ENCODE peak calls at places on chromosomes 3 and 15, in five cellular contexts. One of them, this sample, is unnamed.
A peak's percentile ranks its signal among the peaks of the same experiment; 100 is the strongest.

GRCh38 chr15:77606142-77607034 is 26.3 kb downstream of the LINGO1 start:
- DNase-seq in psoas muscle: no peak
- DNase-seq in heart left ventricle: no peak
- DNase-seq in CD8-positive, alpha-beta T cell: no peak
- DNase-seq in PC-3: no peak
- DNase-seq in this sample: no peak

GRCh38 chr3:151169700-151170224 is 33.3 kb downstream of the GPR171 start:
- DNase-seq in psoas muscle: peak; percentile 70
- DNase-seq in heart left ventricle: peak; percentile 36
- DNase-seq in CD8-positive, alpha-beta T cell: no peak
- DNase-seq in PC-3: no peak
- DNase-seq in this sample: no peak

GRCh38 chr15:27492021-27492621 is 521.1 kb downstream of the GABRG3 start:
- DNase-seq in psoas muscle: no peak
- DNase-seq in heart left ventricle: no peak
- DNase-seq in CD8-positive, alpha-beta T cell: no peak
- DNase-seq in PC-3: no peak
- DNase-seq in this sample: no peak

GRCh38 chr3:52211268-52211891 is 13.4 kb downstream of the ALAS1 start:
- DNase-seq in psoas muscle: no peak
- DNase-seq in heart left ventricle: no peak
- DNase-seq in CD8-positive, alpha-beta T cell: no peak
- DNase-seq in PC-3: no peak
- DNase-seq in this sample: no peak

GRCh38 chr15:92807971-92808571 is 92.1 kb upstream of the CHD2 start:
- DNase-seq in psoas muscle: no peak
- DNase-seq in heart left ventricle: no peak
- DNase-seq in CD8-positive, alpha-beta T cell: no peak
- DNase-seq in PC-3: peak; percentile 31
- DNase-seq in this sample: no peak

GRCh38 chr3:144282313-144282712 is 310.7 kb downstream of the DIPK2A start:
- DNase-seq in psoas muscle: no peak
- DNase-seq in heart left ventricle: no peak
- DNase-seq in CD8-positive, alpha-beta T cell: no peak
- DNase-seq in PC-3: no peak
- DNase-seq in this sample: no peak

GRCh38 chr3:42914771-42915515 is 9.0 kb downstream of the ZNF662 start:
- DNase-seq in psoas muscle: no peak
- DNase-seq in heart left ventricle: no peak
- DNase-seq in CD8-positive, alpha-beta T cell: no peak
- DNase-seq in PC-3: peak; percentile 8
- DNase-seq in this sample: no peak

GRCh38 chr3:69296995-69297394 is 88.9 kb downstream of the FRMD4B start:
- DNase-seq in psoas muscle: no peak
- DNase-seq in heart left ventricle: no peak
- DNase-seq in CD8-positive, alpha-beta T cell: no peak
- DNase-seq in PC-3: no peak
- DNase-seq in this sample: no peak

GRCh38 chr3:175957427-175957826 is 1098.3 kb downstream of the NAALADL2 start:
- DNase-seq in psoas muscle: no peak
- DNase-seq in heart left ventricle: no peak
- DNase-seq in CD8-positive, alpha-beta T cell: no peak
- DNase-seq in PC-3: no peak
- DNase-seq in this sample: no peak

GRCh38 chr3:29430558-29430971 is 149.7 kb downstream of the RBMS3 start:
- DNase-seq in psoas muscle: no peak
- DNase-seq in heart left ventricle: no peak
- DNase-seq in CD8-positive, alpha-beta T cell: no peak
- DNase-seq in PC-3: peak; percentile 26
- DNase-seq in this sample: no peak

GRCh38 chr3:132418916-132419315 is 1.6 kb downstream of the DNAJC13 start:
- DNase-seq in psoas muscle: no peak
- DNase-seq in heart left ventricle: no peak
- DNase-seq in CD8-positive, alpha-beta T cell: no peak
- DNase-seq in PC-3: no peak
- DNase-seq in this sample: no peak

GRCh38 chr3:68458646-68459045 is 473.7 kb downstream of the TAFA4 start:
- DNase-seq in psoas muscle: no peak
- DNase-seq in heart left ventricle: no peak
- DNase-seq in CD8-positive, alpha-beta T cell: no peak
- DNase-seq in PC-3: no peak
- DNase-seq in this sample: no peak

GRCh38 chr3:142022381-142022780 is 127.0 kb downstream of the TFDP2 start:
- DNase-seq in psoas muscle: no peak
- DNase-seq in heart left ventricle: no peak
- DNase-seq in CD8-positive, alpha-beta T cell: no peak
- DNase-seq in PC-3: peak; percentile 6
- DNase-seq in this sample: no peak

GRCh38 chr3:81744366-81744765 is 17.1 kb downstream of the GBE1 start:
- DNase-seq in psoas muscle: no peak
- DNase-seq in heart left ventricle: peak; percentile 29
- DNase-seq in CD8-positive, alpha-beta T cell: no peak
- DNase-seq in PC-3: peak; percentile 91
- DNase-seq in this sample: no peak

GRCh38 chr3:12393894-12394293 is 90.4 kb upstream of the TSEN2 start:
- DNase-seq in psoas muscle: no peak
- DNase-seq in heart left ventricle: no peak
- DNase-seq in CD8-positive, alpha-beta T cell: no peak
- DNase-seq in PC-3: peak; percentile 58
- DNase-seq in this sample: no peak

GRCh38 chr3:11367116-11367781 is 95.1 kb downstream of the ATG7 start:
- DNase-seq in psoas muscle: peak; percentile 71
- DNase-seq in heart left ventricle: peak; percentile 41
- DNase-seq in CD8-positive, alpha-beta T cell: no peak
- DNase-seq in PC-3: peak; percentile 27
- DNase-seq in this sample: no peak

GRCh38 chr15:43006991-43007390 is 86.4 kb upstream of the TTBK2 start:
- DNase-seq in psoas muscle: no peak
- DNase-seq in heart left ventricle: no peak
- DNase-seq in CD8-positive, alpha-beta T cell: no peak
- DNase-seq in PC-3: no peak
- DNase-seq in this sample: no peak
- H3K9me3 ChIP-seq in psoas muscle: no peaks in the 10 kb centered on the region
- H3K9me3 ChIP-seq in heart left ventricle: no peaks in the 10 kb centered on the region
- H3K9me3 ChIP-seq in CD8-positive, alpha-beta T cell: no peaks in the 10 kb centered on the region
- H3K9me3 ChIP-seq in PC-3: no peaks in the 10 kb centered on the region
- H3K9me3 ChIP-seq in this sample: no peaks in the 10 kb centered on the region

GRCh38 chr15:20346082-20346805 is 195.4 kb downstream of the GOLGA6L6 start:
- DNase-seq in psoas muscle: peak; percentile 53
- DNase-seq in heart left ventricle: no peak
- DNase-seq in CD8-positive, alpha-beta T cell: no peak
- DNase-seq in PC-3: no peak
- DNase-seq in this sample: no peak

GRCh38 chr15:20349774-20350498 is 191.7 kb downstream of the GOLGA6L6 start:
- DNase-seq in psoas muscle: peak; percentile 59
- DNase-seq in heart left ventricle: no peak
- DNase-seq in CD8-positive, alpha-beta T cell: no peak
- DNase-seq in PC-3: no peak
- DNase-seq in this sample: no peak

GRCh38 chr15:20345401-20345958 is 196.1 kb downstream of the GOLGA6L6 start:
- DNase-seq in psoas muscle: peak; percentile 52
- DNase-seq in heart left ventricle: no peak
- DNase-seq in CD8-positive, alpha-beta T cell: no peak
- DNase-seq in PC-3: no peak
- DNase-seq in this sample: no peak

GRCh38 chr15:20348900-20349773 is 192.5 kb downstream of the GOLGA6L6 start:
- DNase-seq in psoas muscle: peak; percentile 59
- DNase-seq in heart left ventricle: peak; percentile 30
- DNase-seq in CD8-positive, alpha-beta T cell: peak; percentile 3
- DNase-seq in PC-3: no peak
- DNase-seq in this sample: no peak

DNA sequence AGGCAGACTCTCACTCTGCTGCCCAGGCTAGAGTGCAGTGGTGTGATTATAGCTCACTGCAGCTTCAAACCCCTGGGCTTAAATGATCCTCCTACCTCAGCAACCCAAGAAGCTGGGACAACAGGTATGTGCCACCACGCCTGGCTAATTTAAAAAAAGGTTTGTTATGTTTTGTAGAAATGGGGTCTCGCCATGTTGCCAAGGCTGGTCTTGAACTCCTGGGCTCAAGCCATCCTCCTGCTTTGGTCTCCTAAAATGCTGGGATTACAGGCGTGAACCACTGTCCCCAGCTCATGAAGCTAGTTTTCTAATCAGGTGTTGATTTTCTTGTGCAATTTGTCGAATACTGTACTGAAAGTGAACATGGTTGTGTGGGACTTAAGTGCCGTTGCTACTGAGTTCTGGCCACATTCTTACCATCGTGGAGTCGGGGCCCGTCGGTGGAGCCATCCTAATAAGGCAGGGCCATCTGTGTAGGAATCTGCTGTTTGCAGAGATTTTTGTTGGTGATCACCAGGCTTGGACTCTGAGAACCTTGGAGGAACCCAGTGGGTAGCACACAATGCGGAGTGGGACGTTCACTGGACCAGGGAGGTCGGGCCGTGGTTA is 193.2 kb downstream of the GOLGA6L6 start:
- DNase-seq in psoas muscle: no peak
- DNase-seq in heart left ventricle: no peak
- DNase-seq in CD8-positive, alpha-beta T cell: no peak
- DNase-seq in PC-3: no peak
- DNase-seq in this sample: no peak
- H3K9me3 ChIP-seq in psoas muscle: no peaks in the 10 kb centered on the region
- H3K9me3 ChIP-seq in heart left ventricle: peaks cover 5% of the 10 kb centered on the region
- H3K9me3 ChIP-seq in CD8-positive, alpha-beta T cell: no peaks in the 10 kb centered on the region
- H3K9me3 ChIP-seq in PC-3: peaks cover 38% of the 10 kb centered on the region
- H3K9me3 ChIP-seq in this sample: no peaks in the 10 kb centered on the region

GRCh38 chr3:147420361-147421183 is 11.4 kb downstream of the ZIC1 start:
- DNase-seq in psoas muscle: no peak
- DNase-seq in heart left ventricle: no peak
- DNase-seq in CD8-positive, alpha-beta T cell: no peak
- DNase-seq in PC-3: no peak
- DNase-seq in this sample: no peak
- H3K9me3 ChIP-seq in psoas muscle: no peaks in the 10 kb centered on the region
- H3K9me3 ChIP-seq in heart left ventricle: no peaks in the 10 kb centered on the region
- H3K9me3 ChIP-seq in CD8-positive, alpha-beta T cell: no peaks in the 10 kb centered on the region
- H3K9me3 ChIP-seq in PC-3: no peaks in the 10 kb centered on the region
- H3K9me3 ChIP-seq in this sample: peaks cover 3% of the 10 kb centered on the region

GRCh38 chr3:37419979-37420378 is 245.6 kb upstream of the LRRFIP2 start:
- DNase-seq in psoas muscle: no peak
- DNase-seq in heart left ventricle: no peak
- DNase-seq in CD8-positive, alpha-beta T cell: no peak
- DNase-seq in PC-3: no peak
- DNase-seq in this sample: no peak
- H3K9me3 ChIP-seq in psoas muscle: peaks cover 4% of the 10 kb centered on the region
- H3K9me3 ChIP-seq in heart left ventricle: no peaks in the 10 kb centered on the region
- H3K9me3 ChIP-seq in CD8-positive, alpha-beta T cell: peaks cover 3% of the 10 kb centered on the region
- H3K9me3 ChIP-seq in PC-3: peaks cover 3% of the 10 kb centered on the region
- H3K9me3 ChIP-seq in this sample: peaks cover 3% of the 10 kb centered on the region